ENCODE peak calls at places on chromosome 20, in five cellular contexts. R, Y, B, E and O are unnamed samples. For H3K36me3, the result is how much of the 10 kb centered on the place peaks cover.

GRCh38 chr20:43448748-43449535 is 8.8 kb upstream of the SRSF6 start:
- DNase-seq in R (no peak), Y (peak), B (peak), E (peak), O (peak)

GRCh38 chr20:2005359-2005758 is 11.5 kb upstream of the PDYN start:
- DNase-seq in R (no peak), Y (no peak), B (no peak), E (no peak), O (no peak)

GRCh38 chr20:58656825-58657224 is 5.7 kb downstream of the STX16 start:
- DNase-seq in R (no peak), Y (no peak), B (no peak), E (no peak), O (no peak)

GRCh38 chr20:64156136-64156885 is 7.9 kb upstream of the MYT1 start:
- DNase-seq in R (no peak), Y (no peak), B (no peak), E (no peak), O (no peak)

GRCh38 chr20:32558526-32558925 is 26.6 kb downstream of the NOL4L start:
- DNase-seq in R (no peak), Y (no peak), B (no peak), E (no peak), O (no peak)

GRCh38 chr20:31695849-31696804 is 26.5 kb downstream of the BCL2L1 start:
- DNase-seq in R (peak), Y (no peak), B (peak), E (no peak), O (no peak)

GRCh38 chr20:64035066-64035932 is 683 bp upstream of the C20orf204 start:
- DNase-seq in R (no peak), Y (no peak), B (no peak), E (no peak), O (peak)

GRCh38 chr20:41631826-41632225 is 13.6 kb upstream of the CHD6 start:
- DNase-seq in R (peak), Y (no peak), B (no peak), E (no peak), O (no peak)

GRCh38 chr20:63854069-63854765 is 7.1 kb upstream of the ABHD16B start:
- DNase-seq in R (no peak), Y (no peak), B (no peak), E (no peak), O (no peak)

GRCh38 chr20:8860011-8860495 is 208.8 kb upstream of the PLCB4 start:
- DNase-seq in R (no peak), Y (no peak), B (no peak), E (no peak), O (no peak)

GRCh38 chr20:62670998-62671397 is 28.7 kb downstream of the SLCO4A1 start:
- DNase-seq in R (no peak), Y (no peak), B (no peak), E (no peak), O (no peak)
- H3K36me3 ChIP-seq in R (under half), Y (under half), B (under half), E (under half), O (under half)

GRCh38 chr20:34095825-34096224 is 16.2 kb downstream of the EIF2S2 start:
- DNase-seq in R (no peak), Y (no peak), B (no peak), E (no peak), O (no peak)

GRCh38 chr20:34096699-34097420 is 15.2 kb downstream of the EIF2S2 start:
- DNase-seq in R (no peak), Y (no peak), B (no peak), E (no peak), O (no peak)

GRCh38 chr20:34100578-34100977 is 11.5 kb downstream of the EIF2S2 start:
- DNase-seq in R (no peak), Y (no peak), B (no peak), E (no peak), O (no peak)

GRCh38 chr20:34099675-34100074 is 12.4 kb downstream of the EIF2S2 start:
- DNase-seq in R (no peak), Y (no peak), B (no peak), E (no peak), O (no peak)

GRCh38 chr20:34098570-34098969 is 13.5 kb downstream of the EIF2S2 start:
- DNase-seq in R (no peak), Y (no peak), B (no peak), E (no peak), O (no peak)
- H3K36me3 ChIP-seq in R (half or more), Y (under half), B (under half), E (half or more), O (half or more)

DNA sequence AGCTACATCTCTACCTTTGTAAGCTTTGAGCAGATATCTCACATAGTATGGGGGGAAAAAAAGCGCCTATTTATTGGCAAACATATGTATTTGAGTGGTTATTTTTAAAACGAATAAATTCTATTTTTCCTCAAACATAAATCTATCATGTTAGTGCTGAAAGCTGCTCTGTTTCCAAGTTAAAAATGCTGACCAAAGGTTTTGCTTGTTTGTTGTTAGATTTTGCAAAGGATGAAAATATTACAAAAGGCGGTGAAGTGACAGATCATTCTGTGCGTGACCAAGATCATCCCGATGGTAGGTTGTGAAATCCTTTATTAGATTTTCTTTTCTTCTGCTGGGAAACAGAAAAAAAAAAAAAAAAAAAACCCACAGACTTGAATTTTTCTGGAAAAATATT is 605.9 kb downstream of the KIF16B start:
- DNase-seq in R (no peak), Y (no peak), B (no peak), E (no peak), O (no peak)
- H3K36me3 ChIP-seq in R (under half), Y (under half), B (under half), E (under half), O (under half)

GRCh38 chr20:44938637-44939036 is 21.6 kb downstream of the TOMM34 start:
- DNase-seq in R (no peak), Y (no peak), B (no peak), E (no peak), O (no peak)

GRCh38 chr20:44941292-44941691 is 18.9 kb downstream of the TOMM34 start:
- DNase-seq in R (no peak), Y (no peak), B (no peak), E (no peak), O (no peak)

GRCh38 chr20:44931911-44932310 is 22.1 kb downstream of the PABPC1L start:
- DNase-seq in R (no peak), Y (no peak), B (no peak), E (no peak), O (no peak)

GRCh38 chr20:44932916-44933315 is 23.1 kb downstream of the PABPC1L start:
- DNase-seq in R (no peak), Y (no peak), B (no peak), E (no peak), O (no peak)

DNA sequence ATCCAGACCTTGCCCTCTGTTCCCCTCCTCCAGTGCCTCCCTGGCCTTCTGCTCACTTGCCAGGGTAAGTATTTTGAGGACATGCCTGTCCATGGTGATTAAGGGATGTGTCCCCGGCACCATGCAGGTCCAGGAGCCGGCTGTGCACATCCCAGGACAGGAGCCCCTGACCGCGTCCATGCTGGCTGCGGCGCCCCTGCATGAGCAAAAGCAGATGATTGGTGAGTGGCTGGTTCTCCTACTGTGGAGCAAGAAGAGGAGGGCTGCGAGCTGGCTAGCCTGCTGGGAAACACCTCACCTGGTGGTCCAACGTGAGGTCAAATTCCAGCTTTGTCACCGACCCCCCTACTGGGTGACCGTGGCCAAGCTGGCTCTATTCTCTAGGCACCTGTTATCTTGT is 23.7 kb downstream of the TOMM34 start:
- DNase-seq in R (no peak), Y (no peak), B (no peak), E (no peak), O (no peak)
- H3K36me3 ChIP-seq in R (under half), Y (under half), B (under half), E (half or more), O (under half)

DNA sequence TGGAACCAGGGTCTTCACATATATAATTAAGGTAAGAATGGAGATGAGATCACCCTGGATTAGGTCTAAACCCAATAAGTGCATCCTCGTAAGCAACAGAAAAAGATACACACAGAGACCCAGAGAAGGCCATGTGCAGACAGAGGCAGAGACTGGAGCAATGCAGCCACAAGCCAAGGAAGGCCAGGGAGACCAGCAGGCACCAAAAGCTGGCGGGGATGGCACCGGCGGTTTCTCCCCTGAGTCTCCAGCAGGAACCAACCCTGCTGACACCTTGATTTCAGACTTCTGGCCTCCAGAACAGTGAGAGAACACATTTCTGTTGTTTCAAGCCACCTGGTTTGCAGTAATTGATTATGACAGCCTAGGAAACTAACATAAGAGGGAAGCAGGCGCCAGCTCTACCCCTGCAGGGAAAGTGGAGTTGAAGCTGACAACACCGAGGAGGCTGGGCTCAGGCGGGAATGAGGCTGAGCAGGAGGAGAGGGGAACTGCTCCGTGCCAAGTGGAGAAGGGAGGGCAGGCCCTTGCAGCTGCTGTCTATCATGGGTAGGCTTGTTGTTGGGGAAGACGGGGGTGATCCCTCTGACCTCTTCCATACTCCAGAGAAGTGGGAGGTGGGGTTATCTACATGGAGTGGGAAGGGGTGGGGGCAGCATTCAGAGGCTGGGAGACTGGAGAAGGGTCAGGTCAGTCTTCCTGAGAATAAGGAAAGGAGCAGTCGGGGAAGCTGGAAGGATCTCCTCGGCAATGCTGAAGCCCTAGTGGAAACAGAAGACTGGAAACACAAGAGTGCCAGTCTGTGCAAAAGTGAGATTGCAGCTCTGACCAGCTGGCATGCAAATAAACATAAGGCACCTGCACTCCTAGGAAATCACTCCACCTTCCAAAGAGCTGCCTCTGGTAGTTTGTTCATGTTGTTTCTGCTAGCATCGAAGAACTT is 72.7 kb downstream of the NFATC2 start:
- DNase-seq in R (no peak), Y (no peak), B (no peak), E (no peak), O (no peak)
- H3K36me3 ChIP-seq in R (under half), Y (under half), B (under half), E (half or more), O (half or more)

GRCh38 chr20:5357942-5358341 is 41.2 kb upstream of the PROKR2 start:
- DNase-seq in R (no peak), Y (no peak), B (no peak), E (no peak), O (no peak)
- H3K36me3 ChIP-seq in R (under half), Y (under half), B (under half), E (under half), O (under half)

DNA sequence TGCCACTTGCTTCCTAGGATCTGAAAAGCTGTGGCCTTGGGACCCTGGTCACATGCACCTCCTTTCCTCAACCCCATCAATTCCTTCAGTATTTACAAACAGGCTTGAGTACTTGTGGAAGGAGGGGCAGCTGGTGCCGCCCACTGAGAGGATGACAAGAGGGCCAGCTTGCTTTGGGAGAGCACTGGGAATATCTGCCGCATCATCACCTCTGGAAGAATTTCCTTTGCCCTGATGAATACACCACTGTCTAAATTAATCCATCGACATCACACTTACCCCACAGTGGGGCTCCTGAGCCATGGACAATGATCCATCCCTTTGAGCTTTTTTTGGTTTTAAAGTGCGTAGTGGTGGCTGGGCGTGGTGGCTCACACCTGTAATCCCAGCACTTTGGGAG is 25.9 kb downstream of the TBC1D20 start:
- DNase-seq in R (no peak), Y (no peak), B (no peak), E (no peak), O (no peak)
- H3K36me3 ChIP-seq in R (half or more), Y (under half), B (under half), E (half or more), O (under half)